ENCODE peak calls at places on chromosome 6, in four cellular contexts. Q is AG09309, H is IMR-90, L is mesothelial cell of epicardium. O is an unnamed sample.

GRCh38 chr6:7891098-7891872 is 19.3 kb downstream of the TXNDC5 start:
- DNase-seq in H (no peak), L (no peak), Q (no peak), O (no peak)

GRCh38 chr6:140285471-140285870 is 911.0 kb upstream of the CITED2 start:
- DNase-seq in L (no peak), Q (no peak), H (no peak), O (no peak)

GRCh38 chr6:89940225-89941027 is 46.2 kb downstream of the GJA10 start:
- DNase-seq in H (peak; percentile 86), L (peak; percentile 62), Q (peak; percentile 61), O (peak; percentile 30)

GRCh38 chr6:69868961-69869360 is 2.6 kb downstream of the COL19A1 start:
- DNase-seq in Q (no peak), H (no peak), L (no peak), O (no peak)

GRCh38 chr6:13411484-13411883 is 75.9 kb downstream of the GFOD1 start:
- DNase-seq in H (no peak), L (no peak), Q (no peak), O (no peak)

GRCh38 chr6:137471951-137472350 is 22.2 kb downstream of the OLIG3 start:
- DNase-seq in L (no peak), H (no peak), Q (no peak), O (no peak)

GRCh38 chr6:44238687-44239350 is 8.1 kb upstream of the HSP90AB1 start:
- DNase-seq in Q (no peak), H (no peak), L (no peak), O (no peak)

GRCh38 chr6:41757931-41758640 is 10.9 kb upstream of the PGC start:
- DNase-seq in H (peak; percentile 29), L (no peak), Q (no peak), O (no peak)

GRCh38 chr6:100317031-100317430 is 147.7 kb downstream of the SIM1 start:
- DNase-seq in L (no peak), H (no peak), Q (no peak), O (no peak)

GRCh38 chr6:139764498-139764986 is 390.1 kb upstream of the CITED2 start:
- DNase-seq in H (peak; percentile 99), L (no peak), Q (peak; percentile 93), O (no peak)

GRCh38 chr6:165762125-165762524 is 99.1 kb upstream of the PDE10A start:
- DNase-seq in Q (no peak), L (no peak), H (no peak), O (no peak)

GRCh38 chr6:69624944-69625343 is 171.9 kb downstream of the LMBRD1 start:
- DNase-seq in Q (no peak), H (no peak), L (no peak), O (no peak)

GRCh38 chr6:44733868-44734267 is 346.4 kb downstream of the CDC5L start:
- DNase-seq in L (no peak), Q (no peak), H (no peak), O (no peak)

GRCh38 chr6:75149253-75149652 is 56.6 kb downstream of the COL12A1 start:
- DNase-seq in Q (no peak), H (peak; percentile 47), L (no peak), O (no peak)

GRCh38 chr6:77883849-77884248 is 231.0 kb downstream of the MEI4 start:
- DNase-seq in L (no peak), Q (no peak), H (no peak), O (no peak)

GRCh38 chr6:1554881-1555569 is 54.7 kb upstream of the FOXC1 start:
- DNase-seq in H (peak; percentile 32), Q (no peak), L (no peak), O (no peak)

GRCh38 chr6:3337521-3338350 is 79.0 kb downstream of the PSMG4 start:
- DNase-seq in L (no peak), H (peak; percentile 56), Q (no peak), O (no peak)
- TF ChIP-seq CTCF in L (no peak), H (no peak), Q (no peak), O (no peak)

DNA sequence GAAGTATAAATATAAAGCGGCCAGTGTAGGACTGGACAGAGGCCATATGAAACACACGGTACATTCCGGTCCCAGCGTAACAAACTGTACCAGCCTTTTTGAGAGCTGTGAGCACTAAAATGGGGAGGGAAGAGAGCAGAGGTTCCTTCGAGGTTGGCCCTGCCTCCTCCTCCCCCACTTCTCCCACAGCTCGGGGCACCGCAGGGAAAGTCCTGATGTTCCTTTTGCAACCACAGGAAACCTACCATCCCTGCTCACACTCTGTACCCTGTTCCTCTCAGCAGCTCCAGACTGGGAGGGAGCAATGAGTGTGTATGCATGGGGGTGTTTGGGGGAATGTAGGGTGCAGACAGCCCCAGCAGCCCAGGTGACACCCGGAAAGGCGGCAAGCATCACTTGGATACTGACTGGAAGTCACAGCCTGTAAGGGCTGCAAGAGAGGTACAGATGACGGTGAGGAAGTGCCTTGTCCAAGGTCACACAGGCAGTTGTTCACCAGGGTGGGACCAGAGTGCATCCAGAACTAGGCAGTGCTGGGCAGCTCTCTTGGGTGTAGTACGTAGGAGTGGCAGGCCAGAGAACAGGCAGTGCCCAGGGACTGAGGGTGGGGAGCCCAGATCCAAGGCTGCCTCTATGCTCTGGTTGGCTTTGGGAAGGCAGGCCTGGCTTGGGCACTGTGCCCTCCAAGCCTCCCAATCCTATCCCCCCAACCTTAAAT is 11.0 kb upstream of the ARMC12 start:
- DNase-seq in Q (no peak), H (no peak), L (no peak), O (no peak)
- TF ChIP-seq CTCF in Q (no peak), H (no peak), L (no peak), O (no peak)

GRCh38 chr6:163427498-163428254 is 13.2 kb downstream of the QKI start:
- DNase-seq in L (no peak), H (peak; percentile 82), Q (peak; percentile 52), O (no peak)
- TF ChIP-seq CTCF in L (no peak), H (peak; percentile 63), Q (peak; percentile 28), O (peak; percentile 51)

DNA sequence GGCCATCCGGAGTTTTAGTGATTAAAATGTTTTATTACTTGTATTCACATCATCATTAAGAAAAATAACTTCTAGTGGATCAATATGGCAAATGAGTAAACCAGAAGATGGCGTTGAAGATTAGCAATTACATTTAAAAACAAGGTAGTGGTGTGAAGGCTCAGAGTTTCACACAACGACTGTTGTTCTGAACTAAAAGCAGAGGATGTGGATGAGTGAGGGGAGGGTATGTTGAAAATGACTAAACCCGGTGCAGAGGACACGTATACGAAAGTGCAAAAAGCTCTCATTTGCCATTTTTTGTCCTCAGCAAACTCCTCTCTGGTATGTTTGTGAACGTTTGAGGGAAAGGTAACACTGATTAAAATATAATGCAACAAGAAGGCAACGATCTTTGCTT is 1.9 kb upstream of the IRF4 start:
- DNase-seq in Q (no peak), L (no peak), H (no peak), O (no peak)
- TF ChIP-seq CTCF in Q (no peak), L (no peak), H (no peak), O (no peak)

GRCh38 chr6:143901885-143902708 is 37.8 kb downstream of the ZC2HC1B start:
- DNase-seq in L (no peak), Q (peak; percentile 17), H (peak; percentile 49), O (no peak)
- TF ChIP-seq CTCF in L (no peak), Q (no peak), H (no peak), O (no peak)

GRCh38 chr6:130457605-130458004 is 91.8 kb downstream of the TMEM200A start:
- DNase-seq in H (no peak), L (no peak), Q (no peak), O (no peak)
- TF ChIP-seq CTCF in H (no peak), L (no peak), Q (peak; percentile 49), O (no peak)

GRCh38 chr6:24284006-24284405 is 73.9 kb downstream of the DCDC2 start:
- DNase-seq in L (no peak), H (no peak), Q (no peak), O (no peak)

GRCh38 chr6:24287239-24287638 is 70.6 kb downstream of the DCDC2 start:
- DNase-seq in Q (no peak), H (no peak), L (no peak), O (no peak)

GRCh38 chr6:24283043-24283985 is 74.5 kb downstream of the DCDC2 start:
- DNase-seq in L (peak; percentile 71), H (peak; percentile 61), Q (peak; percentile 38), O (peak; percentile 46)
- TF ChIP-seq CTCF in L (peak; percentile 47), H (peak; percentile 39), Q (peak; percentile 78), O (peak; percentile 76)

O was measured in progenitor cell of endocrine pancreas.